ENCODE peak calls at places on chromosomes 11 and 22, in eight cellular contexts. E is heart left ventricle, C is epithelial cell of esophagus, A is HT1080, X is NCI-H187, F is GM20000, B is astrocyte of the hippocampus, V is pulmonary artery endothelial cell. S is an unnamed sample.
A peak's percentile ranks its signal among the peaks of the same experiment; 100 is the strongest.

GRCh38 chr22:35104491-35104890 is 38.5 kb downstream of the ISX start:
- DNase-seq in B (no peak), C (no peak), F (no peak), A (no peak), X (no peak), E (no peak), V (no peak), S (no peak)

GRCh38 chr22:40436460-40437431 is 66.4 kb downstream of the SGSM3 start:
- DNase-seq in C (peak; percentile 75), X (no peak), A (peak; percentile 63), B (peak; percentile 73), E (peak; percentile 66), V (no peak), F (peak; percentile 57), S (peak; percentile 48)

GRCh38 chr11:69598147-69598546 is 42.8 kb upstream of the CCND1 start:
- DNase-seq in C (no peak), B (no peak), F (no peak), A (peak; percentile 33), E (no peak), V (no peak), X (no peak), S (peak; percentile 21)

GRCh38 chr11:59556115-59556882 is 45.0 kb downstream of the OR4D9 start:
- DNase-seq in E (peak; percentile 46), C (peak; percentile 76), A (peak; percentile 87), X (no peak), F (no peak), B (peak; percentile 87), V (no peak), S (peak; percentile 46)

GRCh38 chr11:132373405-132374141 is 1003.2 kb downstream of the NTM start:
- DNase-seq in X (no peak), A (no peak), E (no peak), F (no peak), V (no peak), B (no peak), C (no peak), S (no peak)

GRCh38 chr11:74233683-74234082 is 62.6 kb downstream of the PPME1 start:
- DNase-seq in A (no peak), E (no peak), B (no peak), V (no peak), X (no peak), C (no peak), F (no peak), S (no peak)

GRCh38 chr11:2451916-2452694 is 7.3 kb downstream of the KCNQ1 start:
- DNase-seq in C (no peak), X (no peak), E (no peak), F (no peak), V (no peak), A (no peak), B (no peak), S (no peak)

GRCh38 chr22:23062616-23063538 is 7.4 kb upstream of the GNAZ start:
- DNase-seq in A (no peak), V (no peak), F (no peak), B (no peak), C (no peak), X (no peak), E (no peak), S (no peak)

GRCh38 chr11:95262994-95263764 is 32.2 kb upstream of the SESN3 start:
- DNase-seq in A (no peak), X (no peak), B (no peak), F (no peak), V (no peak), C (no peak), E (no peak), S (peak; percentile 71)

GRCh38 chr11:111441443-111441842 is 62.4 kb upstream of the POU2AF1 start:
- DNase-seq in E (no peak), C (peak; percentile 65), B (peak; percentile 63), F (no peak), V (no peak), A (peak; percentile 69), X (no peak), S (no peak)

GRCh38 chr11:120928506-120929062 is 95.3 kb upstream of the TBCEL start:
- DNase-seq in E (no peak), X (no peak), A (no peak), V (no peak), C (no peak), B (no peak), F (no peak), S (no peak)

GRCh38 chr11:19951558-19952083 is 208.7 kb downstream of the DBX1 start:
- DNase-seq in C (peak; percentile 68), X (no peak), A (peak; percentile 55), B (peak; percentile 80), E (no peak), V (no peak), F (peak; percentile 40), S (peak; percentile 8)

GRCh38 chr11:46527586-46527985 is 66.2 kb downstream of the AMBRA1 start:
- DNase-seq in C (no peak), X (no peak), V (no peak), E (no peak), F (no peak), B (no peak), A (no peak), S (no peak)

GRCh38 chr22:36377022-36377631 is 10.6 kb downstream of the MYH9 start:
- DNase-seq in A (no peak), F (peak; percentile 66), E (peak; percentile 29), V (no peak), C (no peak), X (no peak), B (no peak), S (no peak)

GRCh38 chr11:75325713-75326438 is 25.6 kb downstream of the ARRB1 start:
- DNase-seq in A (peak; percentile 84), B (peak; percentile 82), V (peak; percentile 88), C (peak; percentile 97), X (no peak), E (peak; percentile 81), F (no peak), S (no peak)

GRCh38 chr11:35852056-35852455 is 91.8 kb upstream of the LDLRAD3 start:
- DNase-seq in E (peak; percentile 37), C (no peak), V (peak; percentile 57), B (no peak), X (no peak), A (no peak), F (no peak), S (peak; percentile 96)

GRCh38 chr11:117255966-117256365 is 23.5 kb downstream of the RNF214 start:
- DNase-seq in A (no peak), F (no peak), V (no peak), C (peak; percentile 72), B (no peak), E (no peak), X (no peak), S (no peak)

GRCh38 chr22:38828616-38829205 is 15.1 kb downstream of the NPTXR start:
- DNase-seq in V (no peak), X (no peak), F (no peak), E (no peak), B (no peak), A (no peak), C (no peak), S (no peak)

GRCh38 chr22:36325163-36326031 is 62.4 kb downstream of the MYH9 start:
- DNase-seq in B (peak; percentile 96), V (no peak), F (no peak), E (peak; percentile 71), X (no peak), C (peak; percentile 90), A (no peak), S (no peak)

GRCh38 chr11:69569306-69570200 is 71.4 kb upstream of the CCND1 start:
- DNase-seq in B (no peak), A (no peak), E (no peak), F (no peak), C (no peak), X (no peak), V (no peak), S (no peak)

GRCh38 chr11:19777342-19778102 is 64.9 kb downstream of the NAV2 start:
- DNase-seq in A (no peak), B (peak; percentile 60), E (no peak), C (peak; percentile 60), V (peak; percentile 51), F (peak; percentile 83), X (no peak), S (no peak)